ENCODE peak calls at places on chromosomes 1 and 21, in seven cellular contexts. One of them, this sample, is unnamed.

GRCh38 chr21:45985471-45986315 is 4.1 kb downstream of the COL6A1 start:
- DNase-seq in GM12878: no peak
- DNase-seq in H1: no peak
- DNase-seq in HepG2: no peak
- DNase-seq in SK-N-SH: no peak
- DNase-seq in K562: no peak
- DNase-seq in HCT116: no peak
- DNase-seq in this sample: no peak

GRCh38 chr1:208374391-208374941 is 130.3 kb upstream of the PLXNA2 start:
- DNase-seq in HepG2: no peak
- DNase-seq in H1: peak
- DNase-seq in HCT116: no peak
- DNase-seq in GM12878: no peak
- DNase-seq in K562: no peak
- DNase-seq in SK-N-SH: no peak
- DNase-seq in this sample: peak

GRCh38 chr1:187342495-187342894 is 513.7 kb downstream of the PLA2G4A start:
- DNase-seq in K562: no peak
- DNase-seq in HCT116: no peak
- DNase-seq in HepG2: no peak
- DNase-seq in GM12878: no peak
- DNase-seq in H1: no peak
- DNase-seq in SK-N-SH: no peak
- DNase-seq in this sample: no peak

GRCh38 chr1:225973158-225973557 is 26.0 kb downstream of the SDE2 start:
- DNase-seq in SK-N-SH: no peak
- DNase-seq in HepG2: no peak
- DNase-seq in HCT116: no peak
- DNase-seq in K562: peak
- DNase-seq in GM12878: no peak
- DNase-seq in H1: no peak
- DNase-seq in this sample: no peak

GRCh38 chr1:84143796-84144565 is at the start of gene PRKACB:
- DNase-seq in HepG2: no peak
- DNase-seq in HCT116: no peak
- DNase-seq in GM12878: peak
- DNase-seq in K562: no peak
- DNase-seq in SK-N-SH: no peak
- DNase-seq in H1: no peak
- DNase-seq in this sample: no peak

GRCh38 chr1:7265771-7266371 is 480.6 kb downstream of the CAMTA1 start:
- DNase-seq in SK-N-SH: peak
- DNase-seq in GM12878: no peak
- DNase-seq in HCT116: peak
- DNase-seq in HepG2: peak
- DNase-seq in K562: no peak
- DNase-seq in H1: peak
- DNase-seq in this sample: no peak

GRCh38 chr1:180042994-180043622 is 88.5 kb downstream of the CEP350 start:
- DNase-seq in GM12878: no peak
- DNase-seq in H1: no peak
- DNase-seq in K562: no peak
- DNase-seq in SK-N-SH: no peak
- DNase-seq in HCT116: no peak
- DNase-seq in HepG2: no peak
- DNase-seq in this sample: no peak

GRCh38 chr1:181743878-181744312 is 260.6 kb downstream of the CACNA1E start:
- DNase-seq in K562: no peak
- DNase-seq in SK-N-SH: no peak
- DNase-seq in HepG2: no peak
- DNase-seq in GM12878: no peak
- DNase-seq in H1: no peak
- DNase-seq in HCT116: no peak
- DNase-seq in this sample: no peak

GRCh38 chr1:197787623-197788536 is 12.6 kb upstream of the DENND1B start:
- DNase-seq in K562: no peak
- DNase-seq in HCT116: no peak
- DNase-seq in HepG2: no peak
- DNase-seq in SK-N-SH: no peak
- DNase-seq in GM12878: no peak
- DNase-seq in H1: no peak
- DNase-seq in this sample: no peak

GRCh38 chr1:42432714-42433113 is 23.1 kb downstream of the ZMYND12 start:
- DNase-seq in H1: no peak
- DNase-seq in GM12878: no peak
- DNase-seq in SK-N-SH: no peak
- DNase-seq in HepG2: no peak
- DNase-seq in HCT116: no peak
- DNase-seq in K562: no peak
- DNase-seq in this sample: no peak

GRCh38 chr1:42439940-42440339 is 15.9 kb downstream of the ZMYND12 start:
- DNase-seq in K562: no peak
- DNase-seq in HepG2: peak
- DNase-seq in SK-N-SH: no peak
- DNase-seq in HCT116: no peak
- DNase-seq in H1: no peak
- DNase-seq in GM12878: no peak
- DNase-seq in this sample: no peak

GRCh38 chr1:42434340-42434739 is 21.5 kb downstream of the ZMYND12 start:
- DNase-seq in GM12878: no peak
- DNase-seq in HCT116: no peak
- DNase-seq in HepG2: no peak
- DNase-seq in H1: no peak
- DNase-seq in SK-N-SH: no peak
- DNase-seq in K562: no peak
- DNase-seq in this sample: no peak

GRCh38 chr1:42433324-42433860 is 22.4 kb downstream of the ZMYND12 start:
- DNase-seq in GM12878: no peak
- DNase-seq in K562: no peak
- DNase-seq in HCT116: no peak
- DNase-seq in H1: no peak
- DNase-seq in SK-N-SH: no peak
- DNase-seq in HepG2: no peak
- DNase-seq in this sample: no peak

DNA sequence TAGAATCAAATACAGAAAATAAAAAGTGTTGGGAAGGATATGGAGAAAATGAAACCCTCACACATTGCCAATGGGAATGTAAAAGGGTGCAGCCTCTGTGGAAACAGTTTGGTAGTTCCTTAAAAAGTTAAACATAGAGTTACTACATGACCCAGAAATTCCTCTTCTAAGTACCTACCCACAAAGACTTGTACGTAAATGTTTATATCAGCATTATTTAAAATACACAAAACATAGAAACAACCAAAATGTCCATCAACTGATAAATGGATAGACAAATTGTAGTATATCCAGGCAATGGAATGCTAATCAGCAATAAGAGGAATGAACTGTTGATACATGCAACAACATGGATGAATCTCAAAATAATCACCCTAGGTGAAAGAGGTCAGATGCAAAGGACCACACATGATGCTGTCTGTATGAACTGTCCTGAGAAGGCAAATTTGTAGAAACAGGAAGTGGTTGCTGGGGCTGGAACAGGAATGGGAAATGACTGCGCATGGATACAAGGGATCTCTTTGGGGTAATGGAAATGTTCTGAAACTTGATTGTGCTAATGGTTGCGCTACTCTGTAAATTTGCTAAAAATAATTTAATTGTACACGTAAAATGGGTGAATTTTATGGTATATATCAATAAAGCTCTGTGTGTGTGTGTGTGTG is 18.9 kb downstream of the ZMYND12 start:
- DNase-seq in SK-N-SH: no peak
- DNase-seq in H1: no peak
- DNase-seq in HCT116: no peak
- DNase-seq in GM12878: no peak
- DNase-seq in K562: no peak
- DNase-seq in HepG2: no peak
- DNase-seq in this sample: no peak
- TF ChIP-seq YY1 in SK-N-SH: no peak
- TF ChIP-seq YY1 in H1: no peak
- TF ChIP-seq YY1 in HCT116: no peak
- TF ChIP-seq YY1 in GM12878: no peak
- TF ChIP-seq YY1 in K562: no peak
- TF ChIP-seq YY1 in HepG2: no peak
- TF ChIP-seq YY1 in this sample: no peak

DNA sequence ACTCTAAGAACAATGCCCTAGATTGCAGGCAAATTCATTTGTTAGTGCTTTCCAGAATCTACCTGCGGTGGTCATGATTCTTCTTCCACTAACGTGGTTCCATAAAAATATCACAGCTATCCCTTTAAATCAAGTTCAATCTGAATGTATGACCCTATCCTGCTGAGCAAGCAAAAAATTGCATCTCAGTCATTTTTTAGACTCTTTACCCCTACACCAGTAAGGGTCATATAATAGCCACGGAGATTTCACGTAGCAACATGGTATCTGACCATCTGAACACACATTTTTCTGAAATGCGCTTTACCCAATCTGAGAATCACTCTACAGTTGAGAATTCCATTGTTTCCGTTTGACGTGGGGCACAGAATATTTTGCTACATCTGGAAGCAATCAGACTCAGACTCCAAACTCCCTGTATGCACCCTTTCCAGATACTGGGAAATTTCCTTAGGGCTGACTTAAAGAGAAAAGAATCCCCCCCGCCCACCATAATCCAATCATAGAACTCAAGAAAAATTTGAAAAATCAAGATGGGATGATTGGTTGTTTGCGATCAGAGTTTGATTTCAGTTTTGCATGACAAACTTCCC is 699.2 kb upstream of the ZP4 start:
- DNase-seq in K562: no peak
- DNase-seq in HCT116: no peak
- DNase-seq in H1: no peak
- DNase-seq in GM12878: no peak
- DNase-seq in HepG2: no peak
- DNase-seq in SK-N-SH: no peak
- DNase-seq in this sample: no peak
- TF ChIP-seq YY1 in K562: no peak
- TF ChIP-seq YY1 in HCT116: no peak
- TF ChIP-seq YY1 in H1: no peak
- TF ChIP-seq YY1 in GM12878: no peak
- TF ChIP-seq YY1 in HepG2: no peak
- TF ChIP-seq YY1 in SK-N-SH: no peak
- TF ChIP-seq YY1 in this sample: no peak

GRCh38 chr1:1614204-1614953 is 921 bp upstream of the MIB2 start:
- DNase-seq in H1: no peak
- DNase-seq in GM12878: no peak
- DNase-seq in HCT116: no peak
- DNase-seq in K562: peak
- DNase-seq in HepG2: peak
- DNase-seq in SK-N-SH: no peak
- DNase-seq in this sample: no peak
- TF ChIP-seq YY1 in H1: no peak
- TF ChIP-seq YY1 in GM12878: no peak
- TF ChIP-seq YY1 in HCT116: no peak
- TF ChIP-seq YY1 in K562: no peak
- TF ChIP-seq YY1 in HepG2: no peak
- TF ChIP-seq YY1 in SK-N-SH: no peak
- TF ChIP-seq YY1 in this sample: no peak

DNA sequence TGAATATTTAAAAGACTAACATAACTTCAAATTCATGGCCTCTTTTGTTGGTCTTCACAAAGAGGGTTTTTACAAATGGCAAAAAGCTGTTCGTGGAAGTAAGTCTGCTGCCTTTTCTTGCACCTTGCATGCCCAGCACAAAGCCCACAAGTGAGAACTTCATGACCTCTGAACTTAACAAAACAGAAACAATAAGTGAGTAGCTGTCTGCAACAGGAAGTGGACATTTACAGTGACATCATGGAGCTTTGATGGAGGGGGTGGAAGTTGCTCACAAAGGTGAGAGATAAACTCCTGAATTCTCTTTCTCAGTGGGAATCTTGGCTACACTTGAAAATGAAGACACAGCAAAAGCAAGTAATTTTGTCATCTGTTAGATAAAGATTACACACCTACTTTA is 303.3 kb upstream of the DEPDC1 start:
- DNase-seq in K562: no peak
- DNase-seq in SK-N-SH: no peak
- DNase-seq in HCT116: no peak
- DNase-seq in GM12878: no peak
- DNase-seq in HepG2: no peak
- DNase-seq in H1: no peak
- DNase-seq in this sample: no peak
- TF ChIP-seq YY1 in K562: no peak
- TF ChIP-seq YY1 in SK-N-SH: no peak
- TF ChIP-seq YY1 in HCT116: no peak
- TF ChIP-seq YY1 in GM12878: no peak
- TF ChIP-seq YY1 in HepG2: no peak
- TF ChIP-seq YY1 in H1: no peak
- TF ChIP-seq YY1 in this sample: no peak

GRCh38 chr1:150564051-150564991 is 15.1 kb downstream of the MCL1 start:
- DNase-seq in GM12878: no peak
- DNase-seq in SK-N-SH: no peak
- DNase-seq in HCT116: no peak
- DNase-seq in H1: no peak
- DNase-seq in HepG2: peak
- DNase-seq in K562: no peak
- DNase-seq in this sample: no peak

GRCh38 chr1:150566589-150567340 is 12.6 kb downstream of the MCL1 start:
- DNase-seq in GM12878: no peak
- DNase-seq in SK-N-SH: no peak
- DNase-seq in HCT116: no peak
- DNase-seq in K562: no peak
- DNase-seq in HepG2: no peak
- DNase-seq in H1: no peak
- DNase-seq in this sample: no peak

GRCh38 chr1:150568567-150568966 is 10.8 kb downstream of the MCL1 start:
- DNase-seq in HCT116: no peak
- DNase-seq in H1: no peak
- DNase-seq in GM12878: no peak
- DNase-seq in SK-N-SH: no peak
- DNase-seq in HepG2: no peak
- DNase-seq in K562: no peak
- DNase-seq in this sample: no peak

GRCh38 chr1:150567717-150568561 is 11.5 kb downstream of the MCL1 start:
- DNase-seq in HCT116: no peak
- DNase-seq in SK-N-SH: peak
- DNase-seq in HepG2: peak
- DNase-seq in H1: peak
- DNase-seq in GM12878: no peak
- DNase-seq in K562: peak
- DNase-seq in this sample: peak

GRCh38 chr1:150567341-150567716 is 12.1 kb downstream of the MCL1 start:
- DNase-seq in SK-N-SH: no peak
- DNase-seq in HepG2: no peak
- DNase-seq in H1: no peak
- DNase-seq in GM12878: peak
- DNase-seq in HCT116: no peak
- DNase-seq in K562: no peak
- DNase-seq in this sample: no peak
- TF ChIP-seq YY1 in SK-N-SH: no peak
- TF ChIP-seq YY1 in HepG2: no peak
- TF ChIP-seq YY1 in H1: no peak
- TF ChIP-seq YY1 in GM12878: peak
- TF ChIP-seq YY1 in HCT116: no peak
- TF ChIP-seq YY1 in K562: no peak
- TF ChIP-seq YY1 in this sample: no peak

GRCh38 chr21:15421521-15421920 is 308.3 kb upstream of the USP25 start:
- DNase-seq in K562: no peak
- DNase-seq in GM12878: no peak
- DNase-seq in HCT116: no peak
- DNase-seq in SK-N-SH: no peak
- DNase-seq in H1: no peak
- DNase-seq in HepG2: no peak
- DNase-seq in this sample: no peak
- TF ChIP-seq YY1 in K562: no peak
- TF ChIP-seq YY1 in GM12878: no peak
- TF ChIP-seq YY1 in HCT116: no peak
- TF ChIP-seq YY1 in SK-N-SH: no peak
- TF ChIP-seq YY1 in H1: no peak
- TF ChIP-seq YY1 in HepG2: no peak
- TF ChIP-seq YY1 in this sample: no peak

This sample was measured in NT2/D1.